ENCODE peak calls at places on chromosomes 13 and 19, in ten cellular contexts. F is tibial nerve; A is uterus; S is SK-N-SH; V is AG04450; K is CD8-positive, alpha-beta memory T cell; U is left lung; T is aorta; Y is body of pancreas; O is PC-3. M is an unnamed sample.
A peak's percentile ranks its signal among the peaks of the same experiment; 100 is the strongest.

GRCh38 chr19:46546194-46546896 is 50.7 kb upstream of the PNMA8B start:
- DNase-seq in U (peak; percentile 70), K (no peak), Y (peak; percentile 86), O (peak; percentile 28), T (no peak), S (peak; percentile 62), A (no peak), F (no peak), V (no peak), M (no peak)

GRCh38 chr13:77702364-77702763 is 4.9 kb downstream of the SLAIN1 start:
- DNase-seq in S (no peak), A (no peak), O (no peak), F (no peak), T (no peak), V (no peak), K (no peak), Y (no peak), U (no peak), M (no peak)

GRCh38 chr13:33004454-33004853 is 11.8 kb upstream of the KL start:
- DNase-seq in K (no peak), S (no peak), T (peak; percentile 59), F (no peak), V (no peak), A (peak; percentile 46), U (no peak), Y (peak; percentile 32), O (no peak), M (no peak)

GRCh38 chr13:40786568-40786996 is 2.8 kb upstream of the SLC25A15 start:
- DNase-seq in U (no peak), F (no peak), A (no peak), K (no peak), Y (no peak), S (no peak), T (no peak), V (no peak), O (no peak), M (no peak)

GRCh38 chr19:8459520-8460260 is 14.9 kb downstream of the HNRNPM start:
- DNase-seq in K (no peak), T (no peak), V (peak; percentile 53), S (no peak), U (no peak), O (peak; percentile 84), Y (no peak), A (no peak), F (no peak), M (peak; percentile 59)

GRCh38 chr13:45907501-45907900 is 55.9 kb upstream of the SIAH3 start:
- DNase-seq in U (no peak), O (no peak), F (no peak), V (no peak), K (no peak), Y (no peak), S (no peak), T (no peak), A (no peak), M (no peak)

GRCh38 chr13:48586591-48587103 is 53.8 kb upstream of the RCBTB2 start:
- DNase-seq in A (peak; percentile 39), T (peak; percentile 73), F (no peak), O (no peak), Y (no peak), V (no peak), U (no peak), K (no peak), S (no peak), M (no peak)

GRCh38 chr13:32139251-32139650 is 107.7 kb downstream of the FRY start:
- DNase-seq in Y (no peak), O (no peak), T (no peak), K (no peak), U (no peak), S (no peak), A (no peak), V (no peak), F (no peak), M (no peak)

GRCh38 chr19:14005381-14006084 is 587 bp downstream of the RFX1 start:
- DNase-seq in O (peak; percentile 91), T (peak; percentile 94), A (peak; percentile 93), Y (peak; percentile 93), V (peak; percentile 45), K (peak; percentile 92), F (peak; percentile 75), S (peak; percentile 93), U (peak; percentile 95), M (no peak)

GRCh38 chr19:14002571-14003278 is 3.4 kb downstream of the RFX1 start:
- DNase-seq in F (no peak), A (no peak), S (no peak), U (no peak), O (no peak), Y (no peak), K (peak; percentile 38), V (no peak), T (peak; percentile 49), M (no peak)

GRCh38 chr19:14000691-14001365 is 5.3 kb downstream of the RFX1 start:
- DNase-seq in S (no peak), Y (no peak), K (no peak), T (no peak), V (no peak), A (no peak), U (no peak), F (no peak), O (no peak), M (no peak)

GRCh38 chr19:14004619-14005380 is 1.3 kb downstream of the RFX1 start:
- DNase-seq in S (no peak), Y (peak; percentile 83), V (no peak), U (peak; percentile 84), F (peak; percentile 49), K (no peak), O (no peak), T (peak; percentile 88), A (no peak), M (no peak)

DNA sequence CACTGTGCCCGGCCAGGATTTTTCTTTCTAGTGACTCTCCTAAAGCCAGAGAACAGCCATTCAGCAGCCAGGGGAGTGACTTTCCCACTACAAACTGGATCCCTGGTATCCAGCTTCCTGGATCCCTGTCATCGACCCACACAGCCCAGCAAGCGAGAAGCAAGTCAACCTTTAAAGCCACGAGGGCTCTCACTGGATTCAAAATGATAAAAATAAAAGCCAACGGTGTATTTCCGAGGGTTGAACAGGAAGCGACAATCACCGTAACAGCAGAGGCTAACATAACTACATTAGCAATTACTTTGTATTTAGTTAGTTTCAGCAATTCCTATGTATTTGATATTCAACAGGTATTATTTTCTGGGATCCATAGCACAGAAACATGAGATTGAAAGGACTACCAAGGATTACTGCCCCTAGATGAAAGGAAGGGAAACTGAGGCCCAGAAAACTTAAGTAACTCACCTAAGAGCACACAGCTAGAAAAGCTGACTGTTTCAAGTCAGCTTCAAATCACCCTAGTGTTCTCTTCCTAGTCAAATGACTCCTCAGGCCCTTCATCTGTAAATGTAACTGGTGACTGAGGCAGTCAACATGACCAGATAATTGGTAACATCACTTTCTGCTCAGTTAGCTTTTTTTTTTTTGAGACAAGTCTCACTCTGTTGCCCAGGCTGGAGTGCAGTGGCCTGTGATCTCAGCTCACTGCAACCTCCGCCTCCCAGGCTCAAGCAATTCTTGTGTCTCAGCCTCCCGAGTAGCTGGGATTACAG is 2.7 kb downstream of the RFX1 start:
- DNase-seq in K (no peak), Y (no peak), F (no peak), A (no peak), T (peak; percentile 46), S (no peak), O (no peak), V (no peak), U (no peak), M (no peak)
- H3K4me3 ChIP-seq in K (peak overlapping the region; percentile 21), Y (no peak overlapping the region), F (no peak overlapping the region), A (no peak overlapping the region), T (no peak overlapping the region), S (no peak overlapping the region), O (no peak overlapping the region), V (no peak overlapping the region), U (no peak overlapping the region), M (no peak overlapping the region)

DNA sequence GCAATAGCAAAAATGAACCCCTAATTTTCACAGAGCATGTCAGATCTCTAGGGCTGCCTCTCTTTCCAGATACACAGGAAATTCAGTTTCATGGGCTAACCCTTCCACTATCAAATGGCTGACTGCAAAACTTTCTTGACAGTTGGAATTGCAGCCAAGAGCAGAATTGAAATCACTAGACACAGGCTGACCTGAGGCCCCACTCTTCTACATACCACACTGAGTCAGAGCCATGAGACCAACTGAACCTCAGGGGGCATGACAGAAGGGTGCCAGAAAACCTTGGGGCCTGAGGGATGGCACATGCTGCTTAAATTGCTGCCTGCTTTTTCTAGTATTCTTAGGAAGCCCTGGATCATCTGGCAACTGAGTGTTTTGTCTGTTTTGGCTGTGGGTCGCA is 1.7 kb upstream of the DLEU7 start:
- DNase-seq in V (no peak), U (no peak), O (no peak), Y (no peak), A (no peak), K (no peak), F (no peak), S (no peak), T (no peak), M (no peak)
- H3K27me3 ChIP-seq in V (peaks cover 26% of the 10 kb centered on the region), U (peaks cover 16% of the 10 kb centered on the region), O (no peaks in the 10 kb centered on the region), Y (peaks cover 6% of the 10 kb centered on the region), A (no peaks in the 10 kb centered on the region), K (no peaks in the 10 kb centered on the region), F (no peaks in the 10 kb centered on the region), S (no peaks in the 10 kb centered on the region), T (no peaks in the 10 kb centered on the region), M (peaks cover 15% of the 10 kb centered on the region)

DNA sequence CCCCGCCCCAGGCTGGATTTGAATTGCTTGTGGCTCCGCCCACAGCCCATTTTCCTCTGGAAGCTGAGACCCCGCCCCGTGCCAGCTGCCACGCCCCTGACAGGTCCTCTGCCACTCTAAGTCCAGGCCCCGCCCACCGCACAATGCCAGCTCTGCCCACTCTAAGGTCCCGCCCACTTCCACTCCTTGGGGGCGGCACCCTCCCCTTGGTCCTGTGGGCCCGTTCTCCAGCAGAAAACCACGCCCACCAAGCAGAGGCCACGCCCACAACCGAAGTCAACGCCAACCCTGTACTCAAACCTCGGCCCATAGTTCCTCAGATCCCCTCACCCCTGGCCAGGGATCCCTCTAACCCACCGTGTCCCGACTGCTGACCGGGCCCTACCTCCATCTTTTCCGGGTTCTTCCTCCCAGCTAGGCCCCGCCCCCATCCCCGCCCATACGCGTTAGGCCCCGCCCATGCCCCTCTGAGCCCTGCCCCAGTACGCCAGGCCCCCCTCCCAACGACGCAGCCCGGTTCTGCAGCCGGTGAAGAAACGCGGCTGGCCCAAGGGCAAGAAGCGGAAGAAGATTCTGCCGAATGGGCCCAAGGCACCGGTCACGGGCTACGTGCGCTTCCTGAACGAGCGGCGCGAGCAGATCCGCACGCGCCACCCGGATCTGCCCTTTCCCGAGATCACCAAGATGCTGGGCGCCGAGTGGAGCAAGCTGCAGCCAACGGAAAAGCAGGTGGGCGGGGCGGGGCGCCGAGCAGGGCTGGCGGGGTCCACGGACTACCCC is 1.3 kb downstream of the HMG20B start:
- DNase-seq in S (peak; percentile 98), T (peak; percentile 96), K (peak; percentile 78), Y (peak; percentile 94), A (peak; percentile 77), V (peak; percentile 75), F (peak; percentile 75), U (peak; percentile 91), O (peak; percentile 97), M (peak; percentile 70)
- H3K4me3 ChIP-seq in S (peak overlapping the region; percentile 92), T (no peak overlapping the region), K (peak overlapping the region; percentile 66), Y (no peak overlapping the region), A (peak overlapping the region; percentile 89), V (peak overlapping the region; percentile 80), F (peak overlapping the region; percentile 85), U (peak overlapping the region; percentile 99), O (peak overlapping the region; percentile 95), M (peak overlapping the region; percentile 75)

GRCh38 chr19:1401138-1401888 is at the start of gene GAMT:
- DNase-seq in U (no peak), K (peak; percentile 38), T (no peak), O (peak; percentile 43), Y (peak; percentile 42), V (no peak), S (peak; percentile 98), F (no peak), A (no peak), M (no peak)

GRCh38 chr19:1397838-1398237 is 3.5 kb downstream of the GAMT start:
- DNase-seq in V (no peak), K (no peak), S (no peak), T (no peak), U (no peak), A (no peak), Y (no peak), O (no peak), F (no peak), M (no peak)

GRCh38 chr19:1399079-1399478 is 2.3 kb downstream of the GAMT start:
- DNase-seq in V (no peak), T (no peak), Y (no peak), F (no peak), A (no peak), U (no peak), K (no peak), O (no peak), S (no peak), M (no peak)

GRCh38 chr19:1400281-1401137 is 833 bp downstream of the GAMT start:
- DNase-seq in V (no peak), K (no peak), U (no peak), S (peak; percentile 82), F (no peak), O (no peak), T (no peak), Y (peak; percentile 86), A (no peak), M (no peak)

GRCh38 chr19:1399745-1400144 is 1.6 kb downstream of the GAMT start:
- DNase-seq in U (no peak), K (no peak), O (no peak), F (no peak), V (no peak), T (no peak), S (no peak), Y (no peak), A (no peak), M (no peak)
- H3K27me3 ChIP-seq in U (no peaks in the 10 kb centered on the region), K (no peaks in the 10 kb centered on the region), O (no peaks in the 10 kb centered on the region), F (no peaks in the 10 kb centered on the region), V (no peaks in the 10 kb centered on the region), T (no peaks in the 10 kb centered on the region), S (no peaks in the 10 kb centered on the region), Y (no peaks in the 10 kb centered on the region), A (no peaks in the 10 kb centered on the region), M (no peaks in the 10 kb centered on the region)

M was measured in BJ.